ENCODE peak calls at places on chromosome 1, in five cellular contexts. G is ELR, O is HEK293T, Y is activated T-cell treated with anti-CD3 and anti-CD28 coated beads for 1 hour, N is NCI-H1092. D is an unnamed sample.

GRCh38 chr1:1602941-1603506 is 3.1 kb upstream of the FNDC10 start:
- DNase-seq in G (no peak), O (no peak), Y (no peak), N (no peak), D (no peak)

GRCh38 chr1:208234721-208235120 is 9.5 kb downstream of the PLXNA2 start:
- DNase-seq in G (no peak), O (no peak), Y (no peak), N (no peak), D (no peak)

GRCh38 chr1:45957684-45958083 is 154.3 kb downstream of the MAST2 start:
- DNase-seq in G (no peak), O (no peak), Y (no peak), N (no peak), D (no peak)

GRCh38 chr1:174999926-175000696 is at the start of gene CACYBP:
- DNase-seq in G (peak), O (no peak), Y (peak), N (peak), D (peak)

GRCh38 chr1:205669341-205670142 is 10.8 kb downstream of the SLC45A3 start:
- DNase-seq in G (peak), O (no peak), Y (no peak), N (no peak), D (no peak)

GRCh38 chr1:48414264-48414663 is 57.7 kb downstream of the SPATA6 start:
- DNase-seq in G (no peak), O (no peak), Y (no peak), N (no peak), D (no peak)

GRCh38 chr1:90959352-90960206 is 62.3 kb downstream of the ZNF644 start:
- DNase-seq in G (peak), O (no peak), Y (no peak), N (no peak), D (no peak)

GRCh38 chr1:159987186-159987585 is 33.1 kb upstream of the SLAMF9 start:
- DNase-seq in G (no peak), O (no peak), Y (no peak), N (no peak), D (no peak)

GRCh38 chr1:247110627-247111258 is 6.6 kb upstream of the ZNF669 start:
- DNase-seq in G (peak), O (no peak), Y (no peak), N (no peak), D (no peak)

GRCh38 chr1:151946366-151946764 is 37.1 kb upstream of the THEM4 start:
- DNase-seq in G (peak), O (no peak), Y (no peak), N (no peak), D (no peak)

GRCh38 chr1:229032455-229032854 is 238.5 kb upstream of the RAB4A start:
- DNase-seq in G (no peak), O (no peak), Y (no peak), N (no peak), D (no peak)

GRCh38 chr1:155085504-155086181 is 7.0 kb downstream of the EFNA3 start:
- DNase-seq in G (peak), O (no peak), Y (peak), N (no peak), D (no peak)

GRCh38 chr1:214493126-214493796 is 58.1 kb downstream of the PTPN14 start:
- DNase-seq in G (peak), O (no peak), Y (no peak), N (no peak), D (no peak)

GRCh38 chr1:223709598-223709997 is 2.7 kb upstream of the CAPN2 start:
- DNase-seq in G (peak), O (no peak), Y (no peak), N (no peak), D (no peak)

GRCh38 chr1:116360435-116361173 is 12.4 kb upstream of the ATP1A1 start:
- DNase-seq in G (peak), O (no peak), Y (no peak), N (no peak), D (no peak)

GRCh38 chr1:117592155-117592554 is 13.7 kb upstream of the TENT5C start:
- DNase-seq in G (no peak), O (no peak), Y (no peak), N (peak), D (no peak)